ENCODE peak calls at places on chromosomes 6 and 20, in four cellular contexts. C is IMR-90, V is sigmoid colon, T is adrenal gland. H is an unnamed sample. For H3K4me1, the result is how much of the 10 kb centered on the place peaks cover.

GRCh38 chr6:46677314-46677654 is 10.4 kb upstream of the TDRD6 start:
- DNase-seq in C (no peak), V (no peak), T (no peak), H (no peak)

GRCh38 chr6:42345696-42346416 is 105.9 kb downstream of the TRERF1 start:
- DNase-seq in C (no peak), V (no peak), T (no peak), H (no peak)

GRCh38 chr6:16723833-16724232 is 37.4 kb downstream of the ATXN1 start:
- DNase-seq in C (peak), V (no peak), T (no peak), H (no peak)

GRCh38 chr6:27176096-27176495 is 71.4 kb upstream of the PRSS16 start:
- DNase-seq in C (peak), V (no peak), T (no peak), H (no peak)

GRCh38 chr20:32470025-32470861 is 112.1 kb downstream of the ASXL1 start:
- DNase-seq in C (peak), V (no peak), T (peak), H (peak)

GRCh38 chr20:31721408-31722332 is 998 bp downstream of the BCL2L1 start:
- DNase-seq in C (no peak), V (no peak), T (no peak), H (peak)

GRCh38 chr6:141598487-141598886 is 534.2 kb upstream of the GJE1 start:
- DNase-seq in C (peak), V (no peak), T (no peak), H (no peak)

GRCh38 chr20:59441860-59442810 is 141.7 kb downstream of the EDN3 start:
- DNase-seq in C (no peak), V (peak), T (no peak), H (no peak)

GRCh38 chr20:63303095-63303666 is 10.2 kb downstream of the COL20A1 start:
- DNase-seq in C (no peak), V (no peak), T (no peak), H (no peak)

GRCh38 chr6:147251072-147251471 is 46.9 kb downstream of the STXBP5 start:
- DNase-seq in C (no peak), V (no peak), T (no peak), H (no peak)

GRCh38 chr20:58990651-58991445 is 9.8 kb downstream of the NELFCD start:
- DNase-seq in C (no peak), V (peak), T (no peak), H (no peak)

GRCh38 chr6:54810182-54810581 is 36.4 kb upstream of the FAM83B start:
- DNase-seq in C (peak), V (no peak), T (no peak), H (no peak)

GRCh38 chr6:43235841-43236240 is 6.6 kb upstream of the DNPH1 start:
- DNase-seq in C (no peak), V (no peak), T (no peak), H (no peak)

GRCh38 chr6:53347921-53348435 is 772 bp downstream of the ELOVL5 start:
- DNase-seq in C (peak), V (peak), T (peak), H (peak)

GRCh38 chr6:73180718-73181619 is 44.3 kb downstream of the KHDC1L start:
- DNase-seq in C (peak), V (no peak), T (peak), H (no peak)

GRCh38 chr20:37392441-37393195 is 46.7 kb downstream of the SRC start:
- DNase-seq in C (no peak), V (no peak), T (no peak), H (no peak)

GRCh38 chr6:110217255-110217654 is 37.0 kb downstream of the CDC40 start:
- DNase-seq in C (peak), V (no peak), T (no peak), H (no peak)

GRCh38 chr6:21201181-21201580 is 392.4 kb upstream of the SOX4 start:
- DNase-seq in C (no peak), V (no peak), T (no peak), H (no peak)
- H3K4me1 ChIP-seq in C (under half), V (under half), T (under half), H (under half)

GRCh38 chr6:35491558-35492541 is 5.0 kb downstream of the TEAD3 start:
- DNase-seq in C (no peak), V (no peak), T (no peak), H (no peak)
- H3K4me1 ChIP-seq in C (half or more), V (half or more), T (under half), H (under half)

GRCh38 chr6:166442131-166442530 is 59.4 kb upstream of the MPC1 start:
- DNase-seq in C (no peak), V (no peak), T (no peak), H (no peak)
- H3K4me1 ChIP-seq in C (under half), V (under half), T (under half), H (under half)

GRCh38 chr6:137656735-137657134 is 162.5 kb upstream of the OLIG3 start:
- DNase-seq in C (no peak), V (no peak), T (no peak), H (no peak)
- H3K4me1 ChIP-seq in C (under half), V (under half), T (under half), H (under half)